ENCODE peak calls at places on chromosomes 3 and 15, in five cellular contexts. U, X, A, W and Y are unnamed samples.

GRCh38 chr15:25710184-25710583 is 152.9 kb downstream of the ATP10A start:
- DNase-seq in U (peak), A (peak), X (no peak), W (no peak), Y (peak)

GRCh38 chr3:82001276-82001953 is 240.0 kb upstream of the GBE1 start:
- DNase-seq in W (no peak), U (no peak), X (no peak), A (no peak), Y (no peak)

GRCh38 chr15:56353740-56354139 is 11.5 kb upstream of the TEX9 start:
- DNase-seq in A (no peak), U (no peak), X (no peak), W (no peak), Y (no peak)

GRCh38 chr3:146747928-146748327 is 142.8 kb upstream of the PLSCR5 start:
- DNase-seq in X (peak), U (peak), W (no peak), A (no peak), Y (no peak)

GRCh38 chr3:14274999-14275961 is 96.7 kb downstream of the LSM3 start:
- DNase-seq in U (peak), X (no peak), W (no peak), A (no peak), Y (peak)

GRCh38 chr15:83380682-83381081 is 66.5 kb upstream of the SH3GL3 start:
- DNase-seq in W (peak), A (no peak), X (peak), U (peak), Y (peak)

GRCh38 chr3:23748398-23749110 is 57.2 kb upstream of the UBE2E1 start:
- DNase-seq in X (peak), W (no peak), A (no peak), U (peak), Y (no peak)

GRCh38 chr3:48952510-48953118 is 34.0 kb downstream of the ARIH2 start:
- DNase-seq in A (peak), U (peak), W (no peak), X (no peak), Y (peak)

GRCh38 chr3:40979962-40980361 is 219.3 kb upstream of the CTNNB1 start:
- DNase-seq in A (no peak), X (no peak), W (no peak), U (no peak), Y (no peak)

GRCh38 chr3:134601539-134602439 is 49.0 kb downstream of the KY start:
- DNase-seq in X (peak), W (no peak), A (no peak), U (no peak), Y (peak)

GRCh38 chr3:162770556-162770955 is 1273.9 kb downstream of the OTOL1 start:
- DNase-seq in X (no peak), A (no peak), W (no peak), U (no peak), Y (no peak)

GRCh38 chr3:10707984-10708868 is 107.8 kb upstream of the SLC6A11 start:
- DNase-seq in X (no peak), W (no peak), U (no peak), A (no peak), Y (no peak)

GRCh38 chr3:168989396-168989795 is 674.1 kb downstream of the MECOM start:
- DNase-seq in W (peak), U (peak), A (peak), X (no peak), Y (no peak)

GRCh38 chr3:5071061-5071460 is 51.0 kb upstream of the ARL8B start:
- DNase-seq in A (no peak), X (peak), W (no peak), U (no peak), Y (no peak)

GRCh38 chr3:54900954-54901591 is 26.8 kb downstream of the LRTM1 start:
- DNase-seq in X (no peak), W (no peak), U (no peak), A (no peak), Y (no peak)

GRCh38 chr3:148077318-148077923 is 620.3 kb upstream of the AGTR1 start:
- DNase-seq in X (peak), W (no peak), A (no peak), U (peak), Y (no peak)

GRCh38 chr15:49182128-49182527 is 12.1 kb downstream of the GALK2 start:
- DNase-seq in A (no peak), X (no peak), W (no peak), U (no peak), Y (no peak)

GRCh38 chr3:40951636-40952035 is 247.7 kb upstream of the CTNNB1 start:
- DNase-seq in A (no peak), U (no peak), X (no peak), W (no peak), Y (no peak)

GRCh38 chr15:83940136-83940535 is 286.2 kb downstream of the ADAMTSL3 start:
- DNase-seq in X (no peak), W (no peak), A (no peak), U (no peak), Y (no peak)

GRCh38 chr3:132595036-132595435 is 2.0 kb upstream of the ACKR4 start:
- DNase-seq in U (peak), W (no peak), A (no peak), X (peak), Y (no peak)

GRCh38 chr15:41821831-41822230 is 6.1 kb upstream of the JMJD7 start:
- DNase-seq in W (no peak), U (no peak), A (no peak), X (no peak), Y (no peak)

GRCh38 chr3:49121244-49121671 is 635 bp upstream of the USP19 start:
- DNase-seq in U (no peak), W (no peak), X (no peak), A (no peak), Y (no peak)

GRCh38 chr15:84840741-84841429 is 23.7 kb downstream of the ALPK3 start:
- DNase-seq in W (peak), U (no peak), X (peak), A (peak), Y (no peak)

GRCh38 chr15:83129791-83130190 is 22.3 kb downstream of the TM6SF1 start:
- DNase-seq in W (no peak), U (no peak), X (no peak), A (no peak), Y (no peak)

GRCh38 chr3:136835817-136836510 is 17.0 kb downstream of the SLC35G2 start:
- DNase-seq in X (no peak), W (no peak), U (no peak), A (no peak), Y (no peak)

GRCh38 chr3:153768559-153769469 is 352.4 kb upstream of the ARHGEF26 start:
- DNase-seq in W (peak), U (peak), X (peak), A (no peak), Y (peak)

GRCh38 chr3:161403251-161403650 is 31.9 kb upstream of the SPTSSB start:
- DNase-seq in W (no peak), U (peak), X (peak), A (no peak), Y (no peak)

GRCh38 chr15:101288905-101289513 is 6.0 kb downstream of the SNRPA1 start:
- DNase-seq in A (no peak), W (no peak), X (no peak), U (peak), Y (no peak)
- TF ChIP-seq CTCF in A (peak), W (peak), X (peak), U (peak), Y (peak)

DNA sequence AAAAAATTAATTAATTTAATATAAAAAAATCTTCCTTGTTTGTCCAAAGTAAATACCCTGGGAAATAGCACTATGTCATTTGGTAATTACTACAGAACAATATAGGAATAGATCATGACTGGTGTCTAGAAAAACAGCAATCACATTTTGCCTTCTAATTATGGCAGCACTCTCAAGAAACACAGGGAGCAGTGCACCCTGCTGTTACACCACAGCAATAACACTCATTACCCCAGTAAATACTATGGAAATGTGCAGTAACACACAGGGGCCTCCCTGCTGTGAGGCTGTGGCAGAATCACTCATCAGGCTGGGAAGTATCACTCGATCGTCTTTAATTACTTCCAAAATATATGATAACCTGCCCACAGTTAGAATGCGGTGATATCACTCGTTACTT is 646.0 kb downstream of the TUSC7 start:
- DNase-seq in A (no peak), X (no peak), W (no peak), U (no peak), Y (peak)
- TF ChIP-seq CTCF in A (peak), X (peak), W (peak), U (no peak), Y (peak)

DNA sequence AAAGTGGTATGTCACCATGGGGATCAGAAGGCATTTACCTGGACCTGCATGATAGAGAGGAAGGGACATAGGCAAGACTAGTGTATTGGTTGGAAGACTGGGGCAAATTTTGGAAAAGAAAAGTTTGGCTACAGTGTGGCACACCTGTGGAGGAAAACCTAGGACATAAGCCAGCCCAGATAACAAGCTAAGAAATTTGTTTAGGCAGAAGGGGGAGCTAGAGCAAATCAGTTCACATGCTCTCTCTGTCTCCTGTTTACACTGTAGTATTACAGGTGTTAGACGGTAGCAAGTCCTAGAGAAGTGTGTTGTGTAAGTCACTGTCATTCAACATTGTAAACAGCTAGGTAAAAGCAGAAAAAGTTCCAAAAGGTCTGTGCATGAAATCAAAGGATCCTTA is 11.9 kb upstream of the ALDH1A2 start:
- DNase-seq in W (no peak), U (peak), A (no peak), X (no peak), Y (no peak)
- TF ChIP-seq CTCF in W (no peak), U (peak), A (no peak), X (no peak), Y (no peak)

DNA sequence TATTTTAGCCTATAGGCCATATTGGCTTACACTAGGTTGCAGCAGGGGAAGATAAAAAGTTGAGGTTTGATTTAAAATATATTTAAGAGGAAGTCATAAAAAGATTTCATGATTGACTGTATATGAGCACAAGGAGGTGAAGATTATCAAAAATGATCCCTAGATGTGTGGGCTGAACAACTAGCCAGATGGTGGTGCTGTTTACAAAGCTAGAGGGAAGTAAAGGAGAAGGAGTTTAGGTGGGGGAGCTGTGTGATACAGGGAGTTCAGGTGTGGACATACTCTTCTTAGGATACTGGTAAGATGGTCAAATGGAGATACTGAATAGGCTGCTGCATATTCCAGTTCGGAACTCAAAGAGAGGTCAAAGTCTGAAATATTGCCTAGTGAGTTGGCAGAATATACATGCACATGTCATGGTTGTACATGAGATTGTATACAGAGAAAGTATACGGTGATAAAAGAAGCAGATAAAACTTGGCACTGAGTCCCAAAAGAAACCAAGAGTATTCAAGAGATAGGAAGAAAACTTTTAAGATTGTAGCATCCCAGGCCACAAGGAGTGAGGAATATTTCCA is 727.8 kb downstream of the NLGN1 start:
- DNase-seq in A (no peak), U (peak), X (peak), W (no peak), Y (peak)
- TF ChIP-seq CTCF in A (no peak), U (peak), X (peak), W (no peak), Y (no peak)

DNA sequence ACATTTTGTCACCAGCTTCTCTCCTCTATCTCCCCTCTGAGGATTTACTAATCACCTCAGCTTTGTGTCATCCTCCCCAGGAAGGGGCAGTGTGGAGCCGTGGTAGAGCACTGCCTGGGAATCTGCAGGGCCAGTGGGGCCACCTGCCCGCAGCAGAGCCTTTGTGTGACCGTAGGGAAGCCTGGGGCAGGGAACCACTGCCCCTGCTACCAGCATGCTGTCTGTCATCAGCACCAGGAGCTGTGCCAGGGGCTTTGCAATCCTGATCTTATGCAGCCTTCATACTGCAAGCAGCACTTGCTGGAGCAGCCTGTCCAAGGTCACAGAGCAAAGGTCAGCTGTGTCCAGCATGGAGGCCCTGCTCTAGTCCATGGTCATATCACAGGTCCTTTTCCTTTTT is 170.2 kb upstream of the IL12A start:
- DNase-seq in U (no peak), X (no peak), W (no peak), A (no peak), Y (peak)
- TF ChIP-seq CTCF in U (no peak), X (no peak), W (no peak), A (no peak), Y (no peak)